ENCODE peak calls at places on chromosomes 6 and 20, in seven cellular contexts. L, S, X, W, A, T and Z are unnamed samples.

GRCh38 chr6:143060354-143060805 is 309 bp upstream of the AIG1 start:
- DNase-seq in W (peak; percentile 90), S (peak; percentile 88), L (peak; percentile 75), X (peak; percentile 84), A (peak; percentile 75), T (peak; percentile 86), Z (peak; percentile 94)

GRCh38 chr20:45104786-45105185 is 3.9 kb upstream of the KCNS1 start:
- DNase-seq in X (no peak), W (no peak), L (peak; percentile 58), T (no peak), A (no peak), S (no peak), Z (no peak)

GRCh38 chr6:162251257-162251656 is 476.3 kb downstream of the PRKN start:
- DNase-seq in S (no peak), T (no peak), A (no peak), X (no peak), L (no peak), W (no peak), Z (no peak)

GRCh38 chr20:51562334-51563140 is 20.0 kb upstream of the NFATC2 start:
- DNase-seq in X (peak; percentile 65), L (peak; percentile 87), A (peak; percentile 53), T (peak; percentile 86), W (peak; percentile 81), S (peak; percentile 75), Z (peak; percentile 90)

GRCh38 chr20:38299963-38300362 is 4.0 kb upstream of the BPI start:
- DNase-seq in X (no peak), W (no peak), S (no peak), A (no peak), T (no peak), L (no peak), Z (no peak)

GRCh38 chr6:150759500-150759899 is 106.0 kb upstream of the MTHFD1L start:
- DNase-seq in L (no peak), W (no peak), T (no peak), A (no peak), S (no peak), X (no peak), Z (no peak)

GRCh38 chr20:39042279-39043150 is 80.4 kb downstream of the DHX35 start:
- DNase-seq in A (no peak), X (no peak), L (no peak), T (no peak), W (no peak), S (no peak), Z (no peak)

GRCh38 chr6:50180646-50181045 is 130.9 kb upstream of the DEFB112 start:
- DNase-seq in W (no peak), L (no peak), T (no peak), A (no peak), S (no peak), X (no peak), Z (no peak)

GRCh38 chr20:62355527-62356142 is 11.5 kb downstream of the LAMA5 start:
- DNase-seq in W (no peak), X (no peak), S (peak; percentile 60), L (no peak), T (peak; percentile 82), A (no peak), Z (peak; percentile 91)

GRCh38 chr6:49543087-49543858 is 7.2 kb upstream of the C6orf141 start:
- DNase-seq in A (no peak), T (no peak), S (no peak), X (no peak), L (no peak), W (no peak), Z (no peak)

GRCh38 chr20:63955281-63955845 is 853 bp downstream of the UCKL1 start:
- DNase-seq in L (no peak), X (no peak), S (peak; percentile 50), A (no peak), T (no peak), W (peak; percentile 52), Z (peak; percentile 92)

GRCh38 chr6:165891320-165891719 is 228.3 kb upstream of the PDE10A start:
- DNase-seq in X (no peak), A (no peak), L (no peak), T (no peak), S (no peak), W (no peak), Z (no peak)

GRCh38 chr6:165890404-165890735 is 227.3 kb upstream of the PDE10A start:
- DNase-seq in A (no peak), T (no peak), L (no peak), X (no peak), S (no peak), W (no peak), Z (no peak)

GRCh38 chr6:165886169-165886568 is 223.1 kb upstream of the PDE10A start:
- DNase-seq in S (no peak), T (no peak), A (no peak), W (no peak), L (no peak), X (no peak), Z (peak; percentile 46)

GRCh38 chr6:165893431-165893830 is 230.4 kb upstream of the PDE10A start:
- DNase-seq in A (no peak), X (no peak), T (no peak), S (no peak), L (no peak), W (no peak), Z (no peak)

DNA sequence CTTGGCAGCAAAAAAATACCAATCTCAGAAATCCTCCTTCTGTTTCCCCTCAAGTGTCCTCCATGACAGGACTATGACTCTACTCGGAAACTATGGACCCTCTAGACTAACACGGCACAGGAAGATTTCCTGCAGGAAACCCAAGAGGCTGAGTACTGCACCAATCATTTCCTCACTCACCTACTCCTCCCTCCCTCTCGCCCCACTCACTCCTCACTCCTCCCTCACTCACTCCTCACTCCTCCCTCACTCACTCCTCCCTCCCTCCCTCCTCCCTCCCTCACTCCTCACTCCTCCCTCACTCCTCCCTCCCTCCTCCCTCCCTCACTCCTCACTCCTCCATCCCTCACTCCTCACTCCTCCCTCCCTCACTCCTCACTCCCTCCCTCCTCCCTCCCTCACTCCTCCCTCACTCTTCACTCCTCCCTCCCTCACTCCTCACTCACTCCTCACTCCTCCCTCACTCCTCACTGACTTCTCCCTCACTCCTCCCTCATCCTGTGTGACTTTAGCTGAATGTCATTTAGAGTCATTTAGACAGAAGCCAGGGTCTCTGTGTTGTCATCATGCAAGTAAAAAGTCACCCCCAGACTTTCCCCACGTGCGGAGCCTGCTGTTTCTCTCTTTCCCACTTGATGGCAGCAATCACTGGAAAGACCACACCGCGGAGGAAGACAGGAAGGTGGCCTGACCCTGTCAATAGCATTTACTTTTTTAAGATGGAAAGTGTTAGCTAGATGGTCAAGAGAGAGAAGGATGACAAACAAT is 226.8 kb upstream of the PDE10A start:
- DNase-seq in X (no peak), W (peak; percentile 63), S (no peak), L (peak; percentile 31), T (no peak), A (no peak), Z (no peak)
- TF ChIP-seq CTCF in X (peak; percentile 36), W (peak; percentile 88), S (peak; percentile 18), L (peak; percentile 33), T (peak; percentile 62), A (peak; percentile 25), Z (peak; percentile 53)

GRCh38 chr6:17297261-17298080 is 16.3 kb downstream of the RBM24 start:
- DNase-seq in T (no peak), W (no peak), S (no peak), L (no peak), A (no peak), X (no peak), Z (no peak)

GRCh38 chr6:17299222-17299621 is 18.1 kb downstream of the RBM24 start:
- DNase-seq in A (no peak), T (no peak), L (no peak), W (no peak), S (no peak), X (no peak), Z (no peak)

GRCh38 chr6:17300637-17301036 is 19.5 kb downstream of the RBM24 start:
- DNase-seq in L (no peak), X (no peak), T (no peak), W (no peak), S (no peak), A (no peak), Z (no peak)

GRCh38 chr6:17293395-17293794 is 12.2 kb downstream of the RBM24 start:
- DNase-seq in X (no peak), A (no peak), T (no peak), L (no peak), W (no peak), S (no peak), Z (no peak)

DNA sequence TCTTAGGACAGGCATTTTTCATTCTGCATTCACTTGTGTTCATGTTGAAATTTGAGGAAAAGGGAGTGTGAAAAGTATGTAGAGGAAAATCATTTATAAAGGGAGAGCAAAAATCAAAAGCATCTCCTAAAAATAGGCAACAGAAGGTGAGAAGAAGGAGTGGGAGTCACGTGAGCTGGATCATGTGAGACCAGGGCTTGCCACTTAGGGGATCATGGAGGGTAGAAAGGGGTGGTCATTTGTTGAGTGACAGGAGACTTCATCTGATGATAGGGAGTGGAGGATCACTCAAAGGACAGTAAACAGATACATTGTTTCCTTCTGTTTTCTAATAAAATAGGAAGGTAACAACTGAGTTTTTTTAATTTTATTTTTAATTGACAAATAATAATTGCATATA is 17.1 kb downstream of the RBM24 start:
- DNase-seq in X (no peak), S (no peak), L (no peak), A (no peak), W (no peak), T (no peak), Z (no peak)
- H3K27ac ChIP-seq in X (no peak overlapping the region), S (peak overlapping the region; percentile 85), L (no peak overlapping the region), A (no peak overlapping the region), W (peak overlapping the region; percentile 69), T (peak overlapping the region; percentile 69), Z (no peak overlapping the region)

GRCh38 chr20:2865630-2866029 is 7.7 kb upstream of the PTPRA start:
- DNase-seq in X (no peak), L (no peak), A (no peak), W (no peak), T (no peak), S (no peak), Z (no peak)
- TF ChIP-seq CTCF in X (no peak), L (no peak), A (no peak), W (no peak), T (no peak), S (no peak), Z (no peak)

GRCh38 chr6:87538510-87539260 is 51.1 kb downstream of the RARS2 start:
- DNase-seq in L (no peak), W (no peak), A (no peak), S (no peak), T (no peak), X (no peak), Z (no peak)

GRCh38 chr6:87539554-87539953 is 50.2 kb downstream of the RARS2 start:
- DNase-seq in W (no peak), X (no peak), S (no peak), L (no peak), T (no peak), A (no peak), Z (no peak)

GRCh38 chr6:87541041-87541440 is 48.7 kb downstream of the RARS2 start:
- DNase-seq in T (no peak), A (no peak), X (no peak), W (no peak), S (no peak), L (no peak), Z (no peak)

GRCh38 chr6:87541726-87542125 is 48.1 kb downstream of the RARS2 start:
- DNase-seq in A (no peak), T (no peak), W (no peak), X (no peak), L (no peak), S (no peak), Z (no peak)

DNA sequence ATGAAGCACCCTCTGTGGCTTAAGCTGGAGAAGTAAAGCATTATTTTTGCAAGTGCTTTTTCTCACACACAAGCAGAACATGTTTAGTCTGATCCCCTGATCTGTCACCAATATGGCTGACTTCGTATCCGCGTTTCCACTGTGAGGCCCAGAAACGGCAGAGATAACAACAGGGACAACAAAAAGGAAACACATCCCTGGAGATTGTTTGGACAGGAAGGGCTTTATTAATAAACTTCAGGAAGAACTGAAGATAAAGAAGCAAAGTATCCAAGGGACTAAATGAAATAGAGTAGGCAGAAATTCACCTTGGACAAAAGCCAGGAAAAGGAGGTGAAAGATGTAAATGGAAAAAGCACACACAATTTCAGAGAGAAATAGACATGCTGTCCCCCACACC is 49.2 kb downstream of the RARS2 start:
- DNase-seq in S (no peak), A (no peak), X (no peak), T (no peak), L (no peak), W (no peak), Z (no peak)
- H3K27ac ChIP-seq in S (no peak overlapping the region), A (no peak overlapping the region), X (no peak overlapping the region), T (peak overlapping the region; percentile 4), L (no peak overlapping the region), W (no peak overlapping the region), Z (no peak overlapping the region)